ENCODE peak calls at places on chromosomes 3 and 15, in seven cellular contexts. C is tibial nerve, U is body of pancreas, W is GM23338, Q is choroid plexus epithelial cell, R is lower lobe of right lung, Z is HFF-Myc. O is an unnamed sample.

GRCh38 chr15:69467636-69468035 is 15.0 kb downstream of the RPLP1 start:
- DNase-seq in C (no peak), U (no peak), W (no peak), Q (no peak), R (peak; percentile 65), Z (no peak), O (no peak)

GRCh38 chr3:128395500-128396125 is 71.1 kb downstream of the DNAJB8 start:
- DNase-seq in C (peak; percentile 43), U (peak; percentile 66), W (no peak), Q (peak; percentile 73), R (no peak), Z (no peak), O (no peak)

GRCh38 chr15:62847900-62848489 is 194.6 kb upstream of the TPM1 start:
- DNase-seq in C (peak; percentile 31), U (peak; percentile 68), W (peak; percentile 90), Q (peak; percentile 79), R (peak; percentile 57), Z (no peak), O (no peak)

GRCh38 chr3:122100591-122101491 is 45.7 kb downstream of the CD86 start:
- DNase-seq in C (no peak), U (no peak), W (peak; percentile 6), Q (peak; percentile 8), R (no peak), Z (no peak), O (no peak)

GRCh38 chr15:68201153-68201878 is 3.8 kb downstream of the CALML4 start:
- DNase-seq in C (no peak), U (no peak), W (no peak), Q (peak; percentile 23), R (no peak), Z (no peak), O (no peak)

GRCh38 chr15:47888721-47889120 is 171.4 kb downstream of the SEMA6D start:
- DNase-seq in C (no peak), U (no peak), W (no peak), Q (no peak), R (no peak), Z (peak; percentile 14), O (no peak)

GRCh38 chr3:177832862-177833261 is 635.6 kb upstream of the TBL1XR1 start:
- DNase-seq in C (no peak), U (no peak), W (no peak), Q (no peak), R (no peak), Z (no peak), O (no peak)

GRCh38 chr3:66416556-66417304 is 84.1 kb downstream of the LRIG1 start:
- DNase-seq in C (no peak), U (no peak), W (no peak), Q (no peak), R (no peak), Z (no peak), O (no peak)

GRCh38 chr3:32614956-32615355 is 44.3 kb upstream of the DYNC1LI1 start:
- DNase-seq in C (no peak), U (no peak), W (no peak), Q (peak; percentile 62), R (no peak), Z (peak; percentile 56), O (no peak)

GRCh38 chr3:46675843-46676567 is 17.5 kb downstream of the ALS2CL start:
- DNase-seq in C (no peak), U (peak; percentile 9), W (no peak), Q (no peak), R (peak; percentile 36), Z (no peak), O (no peak)

GRCh38 chr3:168096210-168096795 is 579 bp upstream of the GOLIM4 start:
- DNase-seq in C (no peak), U (peak; percentile 71), W (peak; percentile 56), Q (peak; percentile 95), R (peak; percentile 75), Z (peak; percentile 85), O (peak; percentile 80)

GRCh38 chr3:119401502-119402440 is 61.6 kb downstream of the TMEM39A start:
- DNase-seq in C (no peak), U (no peak), W (peak; percentile 46), Q (no peak), R (no peak), Z (no peak), O (no peak)

GRCh38 chr3:113124256-113124830 is 87.0 kb upstream of the BOC start:
- DNase-seq in C (no peak), U (no peak), W (no peak), Q (no peak), R (no peak), Z (no peak), O (no peak)

GRCh38 chr3:50395070-50395860 is 35.9 kb upstream of the TMEM115 start:
- DNase-seq in C (no peak), U (peak; percentile 78), W (no peak), Q (no peak), R (peak; percentile 56), Z (no peak), O (no peak)

GRCh38 chr15:69849232-69849610 is 248.5 kb downstream of the TLE3 start:
- DNase-seq in C (no peak), U (no peak), W (no peak), Q (peak; percentile 57), R (no peak), Z (no peak), O (no peak)

GRCh38 chr3:45479627-45480026 is 91.3 kb downstream of the LARS2 start:
- DNase-seq in C (no peak), U (no peak), W (no peak), Q (peak; percentile 90), R (no peak), Z (peak; percentile 25), O (peak; percentile 71)

GRCh38 chr3:194292331-194292730 is 58.8 kb downstream of the CPN2 start:
- DNase-seq in C (no peak), U (no peak), W (no peak), Q (no peak), R (no peak), Z (no peak), O (no peak)

GRCh38 chr3:179735321-179735720 is 82.5 kb downstream of the USP13 start:
- DNase-seq in C (no peak), U (no peak), W (no peak), Q (no peak), R (no peak), Z (no peak), O (no peak)

GRCh38 chr15:65008989-65009388 is 19.3 kb upstream of the SPG21 start:
- DNase-seq in C (no peak), U (no peak), W (peak; percentile 45), Q (peak; percentile 41), R (no peak), Z (no peak), O (no peak)
- TF ChIP-seq CTCF in C (peak; percentile 18), U (no peak), W (peak; percentile 50), Q (peak; percentile 38), R (no peak), Z (peak; percentile 3), O (no peak)

DNA sequence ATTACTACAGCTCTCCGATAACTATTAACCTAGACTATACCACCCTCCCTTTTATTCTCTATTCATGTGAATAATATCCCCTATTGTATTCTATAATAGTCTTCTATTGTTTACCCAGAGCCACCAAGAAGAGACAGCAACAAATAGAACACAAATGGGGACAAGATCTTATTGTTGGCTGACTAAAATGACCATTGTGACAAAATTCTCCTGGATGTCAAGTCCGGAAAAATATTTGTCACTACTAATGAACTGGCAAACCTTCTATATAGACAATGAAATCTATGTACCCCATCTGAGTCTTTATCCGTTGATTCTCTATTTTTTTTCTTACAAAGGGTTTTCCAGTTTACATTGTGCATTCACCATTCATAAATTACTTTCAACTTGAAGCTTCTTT is 618.0 kb downstream of the CADM2 start:
- DNase-seq in C (no peak), U (no peak), W (no peak), Q (no peak), R (no peak), Z (no peak), O (no peak)
- H3K4me3 ChIP-seq in C (no peak overlapping the region), U (no peak overlapping the region), W (no peak overlapping the region), Q (no peak overlapping the region), R (no peak overlapping the region), Z (no peak overlapping the region), O (no peak overlapping the region)

DNA sequence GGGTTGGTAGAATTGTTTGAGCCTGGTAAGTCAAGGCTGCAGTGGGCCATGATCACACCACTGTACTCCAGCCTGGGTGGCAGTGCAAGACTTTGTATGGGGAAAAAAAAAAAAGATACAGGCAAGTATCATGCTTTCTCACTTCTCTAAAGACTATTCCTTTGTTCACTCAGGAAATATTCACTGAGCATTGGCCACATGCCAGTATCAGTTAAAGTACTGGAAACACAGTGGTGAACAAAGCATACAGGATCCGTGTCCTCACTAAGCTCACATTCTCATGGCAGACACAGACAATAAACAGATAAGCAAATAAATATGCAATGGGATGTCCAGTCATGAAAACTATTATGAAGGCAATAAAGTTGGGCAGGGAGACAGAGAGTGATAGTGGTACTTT is 5.1 kb upstream of the MTHFS start:
- DNase-seq in C (no peak), U (no peak), W (no peak), Q (peak; percentile 54), R (no peak), Z (no peak), O (no peak)
- TF ChIP-seq CTCF in C (no peak), U (no peak), W (no peak), Q (no peak), R (no peak), Z (no peak), O (no peak)

GRCh38 chr15:45454825-45455224 is 67.7 kb downstream of the SLC30A4 start:
- DNase-seq in C (peak; percentile 34), U (peak; percentile 39), W (no peak), Q (peak; percentile 99), R (peak; percentile 88), Z (peak; percentile 84), O (peak; percentile 66)

GRCh38 chr15:45456212-45457106 is 66.1 kb downstream of the SLC30A4 start:
- DNase-seq in C (no peak), U (peak; percentile 64), W (no peak), Q (peak; percentile 100), R (peak; percentile 57), Z (peak; percentile 99), O (peak; percentile 95)

GRCh38 chr15:45458746-45459403 is 63.7 kb downstream of the SLC30A4 start:
- DNase-seq in C (peak; percentile 63), U (peak; percentile 61), W (peak; percentile 68), Q (peak; percentile 51), R (peak; percentile 67), Z (no peak), O (no peak)

GRCh38 chr15:45457215-45457614 is 65.3 kb downstream of the SLC30A4 start:
- DNase-seq in C (no peak), U (peak; percentile 17), W (peak; percentile 21), Q (peak; percentile 9), R (no peak), Z (no peak), O (no peak)

DNA sequence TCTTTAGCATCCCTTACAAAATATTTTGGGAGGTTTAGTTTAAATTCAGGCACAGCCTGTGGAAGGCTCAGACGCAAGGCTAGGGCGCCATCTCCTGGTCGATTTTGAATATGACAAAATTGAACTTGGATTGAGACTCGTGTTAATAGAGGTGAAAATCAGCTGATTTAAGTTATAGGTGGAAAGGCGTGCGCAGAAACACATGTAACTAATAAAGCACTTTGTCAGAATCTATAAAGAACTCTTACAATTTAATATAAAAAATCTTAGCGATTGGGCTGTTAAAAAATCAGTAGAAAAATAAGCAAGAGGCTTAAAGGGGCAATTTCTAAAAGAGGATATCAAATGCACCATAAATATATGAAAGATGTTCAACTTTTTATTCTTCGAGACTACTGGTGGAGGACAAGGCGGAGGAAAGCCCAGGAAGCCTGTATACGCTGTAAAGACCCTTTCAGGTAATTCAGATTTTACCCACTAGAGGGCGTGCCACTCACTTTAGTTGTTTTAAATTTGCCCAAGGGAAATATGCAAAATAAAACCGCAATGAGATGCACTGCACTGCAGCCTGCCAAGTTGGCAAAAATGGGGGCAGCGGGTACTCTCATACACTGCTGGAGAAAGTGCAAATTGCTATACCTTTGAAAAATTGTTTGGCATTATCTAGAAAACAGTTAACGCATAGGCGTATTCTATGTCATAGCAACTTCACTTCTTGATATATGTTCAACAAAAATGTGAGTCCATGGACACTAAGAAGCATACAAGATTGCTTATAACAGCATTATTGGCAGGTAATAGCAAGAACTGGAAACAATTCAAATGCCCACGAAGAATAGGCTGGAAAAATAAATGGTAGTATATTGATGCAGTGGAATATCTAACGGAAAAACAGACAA is 64.7 kb downstream of the SLC30A4 start:
- DNase-seq in C (peak; percentile 30), U (peak; percentile 80), W (peak; percentile 92), Q (peak; percentile 84), R (peak; percentile 59), Z (peak; percentile 71), O (no peak)
- H3K4me3 ChIP-seq in C (peak overlapping the region; percentile 31), U (peak overlapping the region; percentile 10), W (peak overlapping the region; percentile 9), Q (peak overlapping the region; percentile 32), R (peak overlapping the region; percentile 54), Z (peak overlapping the region; percentile 37), O (peak overlapping the region; percentile 52)

O was measured in epithelial cell of proximal tubule.